ENCODE peak calls at places on chromosomes 2 and 18, in ten cellular contexts. One of them, this sample, is unnamed.

GRCh38 chr2:174788291-174788929 is 24.1 kb upstream of the CHRNA1 start:
- DNase-seq in stimulated activated CD4-positive, alpha-beta T cell treated with anti-CD3 and anti-CD28 coated beads, Interleukin-2, amount 100 ng/mL, for 24 hours: no peak
- DNase-seq in osteocyte: no peak
- DNase-seq in IMR-90: peak
- DNase-seq in colonic mucosa: no peak
- DNase-seq in naive thymus-derived CD8-positive, alpha-beta T cell: no peak
- DNase-seq in activated T-helper 1 cell treated with anti-CD3 and anti-CD28 coated beads, Interleukin-2, amount 50 U/mL, for 16 hours: no peak
- DNase-seq in activated CD8-positive, alpha-beta T cell treated with anti-CD3 and anti-CD28 coated beads for 36 hours: no peak
- DNase-seq in H54: no peak
- DNase-seq in C1 segment of cervical spinal cord: no peak
- DNase-seq in this sample: peak

GRCh38 chr2:200498316-200498715 is 11.6 kb downstream of the KCTD18 start:
- DNase-seq in stimulated activated CD4-positive, alpha-beta T cell treated with anti-CD3 and anti-CD28 coated beads, Interleukin-2, amount 100 ng/mL, for 24 hours: no peak
- DNase-seq in osteocyte: no peak
- DNase-seq in IMR-90: no peak
- DNase-seq in colonic mucosa: no peak
- DNase-seq in naive thymus-derived CD8-positive, alpha-beta T cell: no peak
- DNase-seq in activated T-helper 1 cell treated with anti-CD3 and anti-CD28 coated beads, Interleukin-2, amount 50 U/mL, for 16 hours: no peak
- DNase-seq in activated CD8-positive, alpha-beta T cell treated with anti-CD3 and anti-CD28 coated beads for 36 hours: no peak
- DNase-seq in H54: no peak
- DNase-seq in C1 segment of cervical spinal cord: no peak
- DNase-seq in this sample: peak

GRCh38 chr2:65553504-65554074 is 121.2 kb upstream of the SPRED2 start:
- DNase-seq in stimulated activated CD4-positive, alpha-beta T cell treated with anti-CD3 and anti-CD28 coated beads, Interleukin-2, amount 100 ng/mL, for 24 hours: no peak
- DNase-seq in osteocyte: no peak
- DNase-seq in IMR-90: no peak
- DNase-seq in colonic mucosa: no peak
- DNase-seq in naive thymus-derived CD8-positive, alpha-beta T cell: no peak
- DNase-seq in activated T-helper 1 cell treated with anti-CD3 and anti-CD28 coated beads, Interleukin-2, amount 50 U/mL, for 16 hours: no peak
- DNase-seq in activated CD8-positive, alpha-beta T cell treated with anti-CD3 and anti-CD28 coated beads for 36 hours: no peak
- DNase-seq in H54: no peak
- DNase-seq in C1 segment of cervical spinal cord: no peak
- DNase-seq in this sample: no peak

GRCh38 chr2:11867926-11868325 is 121.5 kb downstream of the LPIN1 start:
- DNase-seq in stimulated activated CD4-positive, alpha-beta T cell treated with anti-CD3 and anti-CD28 coated beads, Interleukin-2, amount 100 ng/mL, for 24 hours: no peak
- DNase-seq in osteocyte: peak
- DNase-seq in IMR-90: no peak
- DNase-seq in colonic mucosa: peak
- DNase-seq in naive thymus-derived CD8-positive, alpha-beta T cell: no peak
- DNase-seq in activated T-helper 1 cell treated with anti-CD3 and anti-CD28 coated beads, Interleukin-2, amount 50 U/mL, for 16 hours: no peak
- DNase-seq in activated CD8-positive, alpha-beta T cell treated with anti-CD3 and anti-CD28 coated beads for 36 hours: no peak
- DNase-seq in H54: no peak
- DNase-seq in C1 segment of cervical spinal cord: no peak
- DNase-seq in this sample: no peak

GRCh38 chr2:145764631-145765030 is 1244.7 kb upstream of the ZEB2 start:
- DNase-seq in stimulated activated CD4-positive, alpha-beta T cell treated with anti-CD3 and anti-CD28 coated beads, Interleukin-2, amount 100 ng/mL, for 24 hours: no peak
- DNase-seq in osteocyte: no peak
- DNase-seq in IMR-90: no peak
- DNase-seq in colonic mucosa: no peak
- DNase-seq in naive thymus-derived CD8-positive, alpha-beta T cell: no peak
- DNase-seq in activated T-helper 1 cell treated with anti-CD3 and anti-CD28 coated beads, Interleukin-2, amount 50 U/mL, for 16 hours: no peak
- DNase-seq in activated CD8-positive, alpha-beta T cell treated with anti-CD3 and anti-CD28 coated beads for 36 hours: no peak
- DNase-seq in H54: no peak
- DNase-seq in C1 segment of cervical spinal cord: no peak
- DNase-seq in this sample: peak

GRCh38 chr2:20027260-20027677 is 14.8 kb upstream of the MATN3 start:
- DNase-seq in stimulated activated CD4-positive, alpha-beta T cell treated with anti-CD3 and anti-CD28 coated beads, Interleukin-2, amount 100 ng/mL, for 24 hours: no peak
- DNase-seq in osteocyte: no peak
- DNase-seq in IMR-90: no peak
- DNase-seq in colonic mucosa: peak
- DNase-seq in naive thymus-derived CD8-positive, alpha-beta T cell: no peak
- DNase-seq in activated T-helper 1 cell treated with anti-CD3 and anti-CD28 coated beads, Interleukin-2, amount 50 U/mL, for 16 hours: no peak
- DNase-seq in activated CD8-positive, alpha-beta T cell treated with anti-CD3 and anti-CD28 coated beads for 36 hours: no peak
- DNase-seq in H54: no peak
- DNase-seq in C1 segment of cervical spinal cord: no peak
- DNase-seq in this sample: peak

GRCh38 chr2:114543106-114543806 is 100.8 kb downstream of the DPP10 start:
- DNase-seq in stimulated activated CD4-positive, alpha-beta T cell treated with anti-CD3 and anti-CD28 coated beads, Interleukin-2, amount 100 ng/mL, for 24 hours: no peak
- DNase-seq in osteocyte: no peak
- DNase-seq in IMR-90: no peak
- DNase-seq in colonic mucosa: peak
- DNase-seq in naive thymus-derived CD8-positive, alpha-beta T cell: no peak
- DNase-seq in activated T-helper 1 cell treated with anti-CD3 and anti-CD28 coated beads, Interleukin-2, amount 50 U/mL, for 16 hours: no peak
- DNase-seq in activated CD8-positive, alpha-beta T cell treated with anti-CD3 and anti-CD28 coated beads for 36 hours: no peak
- DNase-seq in H54: no peak
- DNase-seq in C1 segment of cervical spinal cord: no peak
- DNase-seq in this sample: peak

GRCh38 chr2:24920813-24921441 is 890 bp upstream of the ADCY3 start:
- DNase-seq in stimulated activated CD4-positive, alpha-beta T cell treated with anti-CD3 and anti-CD28 coated beads, Interleukin-2, amount 100 ng/mL, for 24 hours: peak
- DNase-seq in osteocyte: no peak
- DNase-seq in IMR-90: no peak
- DNase-seq in colonic mucosa: no peak
- DNase-seq in naive thymus-derived CD8-positive, alpha-beta T cell: peak
- DNase-seq in activated T-helper 1 cell treated with anti-CD3 and anti-CD28 coated beads, Interleukin-2, amount 50 U/mL, for 16 hours: no peak
- DNase-seq in activated CD8-positive, alpha-beta T cell treated with anti-CD3 and anti-CD28 coated beads for 36 hours: peak
- DNase-seq in H54: peak
- DNase-seq in C1 segment of cervical spinal cord: no peak
- DNase-seq in this sample: no peak

GRCh38 chr2:195495356-195495755 is 161.7 kb upstream of the SLC39A10 start:
- DNase-seq in stimulated activated CD4-positive, alpha-beta T cell treated with anti-CD3 and anti-CD28 coated beads, Interleukin-2, amount 100 ng/mL, for 24 hours: no peak
- DNase-seq in osteocyte: no peak
- DNase-seq in IMR-90: no peak
- DNase-seq in colonic mucosa: no peak
- DNase-seq in naive thymus-derived CD8-positive, alpha-beta T cell: no peak
- DNase-seq in activated T-helper 1 cell treated with anti-CD3 and anti-CD28 coated beads, Interleukin-2, amount 50 U/mL, for 16 hours: no peak
- DNase-seq in activated CD8-positive, alpha-beta T cell treated with anti-CD3 and anti-CD28 coated beads for 36 hours: no peak
- DNase-seq in H54: no peak
- DNase-seq in C1 segment of cervical spinal cord: no peak
- DNase-seq in this sample: no peak

GRCh38 chr2:224982910-224983688 is 59.2 kb downstream of the DOCK10 start:
- DNase-seq in stimulated activated CD4-positive, alpha-beta T cell treated with anti-CD3 and anti-CD28 coated beads, Interleukin-2, amount 100 ng/mL, for 24 hours: peak
- DNase-seq in osteocyte: no peak
- DNase-seq in IMR-90: peak
- DNase-seq in colonic mucosa: no peak
- DNase-seq in naive thymus-derived CD8-positive, alpha-beta T cell: peak
- DNase-seq in activated T-helper 1 cell treated with anti-CD3 and anti-CD28 coated beads, Interleukin-2, amount 50 U/mL, for 16 hours: no peak
- DNase-seq in activated CD8-positive, alpha-beta T cell treated with anti-CD3 and anti-CD28 coated beads for 36 hours: peak
- DNase-seq in H54: no peak
- DNase-seq in C1 segment of cervical spinal cord: no peak
- DNase-seq in this sample: peak

GRCh38 chr2:71157124-71157802 is 26.8 kb downstream of the MPHOSPH10 start:
- DNase-seq in stimulated activated CD4-positive, alpha-beta T cell treated with anti-CD3 and anti-CD28 coated beads, Interleukin-2, amount 100 ng/mL, for 24 hours: peak
- DNase-seq in osteocyte: no peak
- DNase-seq in IMR-90: peak
- DNase-seq in colonic mucosa: peak
- DNase-seq in naive thymus-derived CD8-positive, alpha-beta T cell: peak
- DNase-seq in activated T-helper 1 cell treated with anti-CD3 and anti-CD28 coated beads, Interleukin-2, amount 50 U/mL, for 16 hours: peak
- DNase-seq in activated CD8-positive, alpha-beta T cell treated with anti-CD3 and anti-CD28 coated beads for 36 hours: peak
- DNase-seq in H54: peak
- DNase-seq in C1 segment of cervical spinal cord: peak
- DNase-seq in this sample: peak

GRCh38 chr2:96534131-96534530 is 2.4 kb upstream of the ARID5A start:
- DNase-seq in stimulated activated CD4-positive, alpha-beta T cell treated with anti-CD3 and anti-CD28 coated beads, Interleukin-2, amount 100 ng/mL, for 24 hours: no peak
- DNase-seq in osteocyte: no peak
- DNase-seq in IMR-90: no peak
- DNase-seq in colonic mucosa: no peak
- DNase-seq in naive thymus-derived CD8-positive, alpha-beta T cell: no peak
- DNase-seq in activated T-helper 1 cell treated with anti-CD3 and anti-CD28 coated beads, Interleukin-2, amount 50 U/mL, for 16 hours: no peak
- DNase-seq in activated CD8-positive, alpha-beta T cell treated with anti-CD3 and anti-CD28 coated beads for 36 hours: no peak
- DNase-seq in H54: no peak
- DNase-seq in C1 segment of cervical spinal cord: no peak
- DNase-seq in this sample: no peak

GRCh38 chr18:68797901-68798300 is at the start of gene CCDC102B:
- DNase-seq in stimulated activated CD4-positive, alpha-beta T cell treated with anti-CD3 and anti-CD28 coated beads, Interleukin-2, amount 100 ng/mL, for 24 hours: no peak
- DNase-seq in osteocyte: no peak
- DNase-seq in IMR-90: peak
- DNase-seq in colonic mucosa: no peak
- DNase-seq in naive thymus-derived CD8-positive, alpha-beta T cell: no peak
- DNase-seq in activated T-helper 1 cell treated with anti-CD3 and anti-CD28 coated beads, Interleukin-2, amount 50 U/mL, for 16 hours: no peak
- DNase-seq in activated CD8-positive, alpha-beta T cell treated with anti-CD3 and anti-CD28 coated beads for 36 hours: no peak
- DNase-seq in H54: no peak
- DNase-seq in C1 segment of cervical spinal cord: no peak
- DNase-seq in this sample: peak

GRCh38 chr2:69017080-69017479 is 4.1 kb downstream of the ANTXR1 start:
- DNase-seq in stimulated activated CD4-positive, alpha-beta T cell treated with anti-CD3 and anti-CD28 coated beads, Interleukin-2, amount 100 ng/mL, for 24 hours: no peak
- DNase-seq in osteocyte: no peak
- DNase-seq in IMR-90: peak
- DNase-seq in colonic mucosa: no peak
- DNase-seq in naive thymus-derived CD8-positive, alpha-beta T cell: no peak
- DNase-seq in activated T-helper 1 cell treated with anti-CD3 and anti-CD28 coated beads, Interleukin-2, amount 50 U/mL, for 16 hours: no peak
- DNase-seq in activated CD8-positive, alpha-beta T cell treated with anti-CD3 and anti-CD28 coated beads for 36 hours: no peak
- DNase-seq in H54: no peak
- DNase-seq in C1 segment of cervical spinal cord: no peak
- DNase-seq in this sample: peak

GRCh38 chr2:143476421-143477084 is 347.3 kb downstream of the ARHGAP15 start:
- DNase-seq in stimulated activated CD4-positive, alpha-beta T cell treated with anti-CD3 and anti-CD28 coated beads, Interleukin-2, amount 100 ng/mL, for 24 hours: no peak
- DNase-seq in osteocyte: no peak
- DNase-seq in IMR-90: peak
- DNase-seq in colonic mucosa: no peak
- DNase-seq in naive thymus-derived CD8-positive, alpha-beta T cell: no peak
- DNase-seq in activated T-helper 1 cell treated with anti-CD3 and anti-CD28 coated beads, Interleukin-2, amount 50 U/mL, for 16 hours: no peak
- DNase-seq in activated CD8-positive, alpha-beta T cell treated with anti-CD3 and anti-CD28 coated beads for 36 hours: no peak
- DNase-seq in H54: no peak
- DNase-seq in C1 segment of cervical spinal cord: no peak
- DNase-seq in this sample: no peak

GRCh38 chr18:73724908-73725307 is 422.7 kb downstream of the FBXO15 start:
- DNase-seq in stimulated activated CD4-positive, alpha-beta T cell treated with anti-CD3 and anti-CD28 coated beads, Interleukin-2, amount 100 ng/mL, for 24 hours: no peak
- DNase-seq in osteocyte: no peak
- DNase-seq in IMR-90: peak
- DNase-seq in colonic mucosa: no peak
- DNase-seq in naive thymus-derived CD8-positive, alpha-beta T cell: no peak
- DNase-seq in activated T-helper 1 cell treated with anti-CD3 and anti-CD28 coated beads, Interleukin-2, amount 50 U/mL, for 16 hours: no peak
- DNase-seq in activated CD8-positive, alpha-beta T cell treated with anti-CD3 and anti-CD28 coated beads for 36 hours: no peak
- DNase-seq in H54: no peak
- DNase-seq in C1 segment of cervical spinal cord: no peak
- DNase-seq in this sample: peak

GRCh38 chr2:169222665-169223064 is 139.7 kb downstream of the LRP2 start:
- DNase-seq in stimulated activated CD4-positive, alpha-beta T cell treated with anti-CD3 and anti-CD28 coated beads, Interleukin-2, amount 100 ng/mL, for 24 hours: no peak
- DNase-seq in osteocyte: no peak
- DNase-seq in IMR-90: no peak
- DNase-seq in colonic mucosa: no peak
- DNase-seq in naive thymus-derived CD8-positive, alpha-beta T cell: no peak
- DNase-seq in activated T-helper 1 cell treated with anti-CD3 and anti-CD28 coated beads, Interleukin-2, amount 50 U/mL, for 16 hours: no peak
- DNase-seq in activated CD8-positive, alpha-beta T cell treated with anti-CD3 and anti-CD28 coated beads for 36 hours: no peak
- DNase-seq in H54: no peak
- DNase-seq in C1 segment of cervical spinal cord: no peak
- DNase-seq in this sample: no peak

GRCh38 chr18:35005963-35006577 is 35.1 kb upstream of the MAPRE2 start:
- DNase-seq in stimulated activated CD4-positive, alpha-beta T cell treated with anti-CD3 and anti-CD28 coated beads, Interleukin-2, amount 100 ng/mL, for 24 hours: no peak
- DNase-seq in osteocyte: no peak
- DNase-seq in IMR-90: peak
- DNase-seq in colonic mucosa: no peak
- DNase-seq in naive thymus-derived CD8-positive, alpha-beta T cell: peak
- DNase-seq in activated T-helper 1 cell treated with anti-CD3 and anti-CD28 coated beads, Interleukin-2, amount 50 U/mL, for 16 hours: no peak
- DNase-seq in activated CD8-positive, alpha-beta T cell treated with anti-CD3 and anti-CD28 coated beads for 36 hours: no peak
- DNase-seq in H54: no peak
- DNase-seq in C1 segment of cervical spinal cord: no peak
- DNase-seq in this sample: peak

GRCh38 chr2:10260130-10260529 is 42.6 kb upstream of the HPCAL1 start:
- DNase-seq in stimulated activated CD4-positive, alpha-beta T cell treated with anti-CD3 and anti-CD28 coated beads, Interleukin-2, amount 100 ng/mL, for 24 hours: no peak
- DNase-seq in osteocyte: no peak
- DNase-seq in IMR-90: no peak
- DNase-seq in colonic mucosa: peak
- DNase-seq in naive thymus-derived CD8-positive, alpha-beta T cell: no peak
- DNase-seq in activated T-helper 1 cell treated with anti-CD3 and anti-CD28 coated beads, Interleukin-2, amount 50 U/mL, for 16 hours: no peak
- DNase-seq in activated CD8-positive, alpha-beta T cell treated with anti-CD3 and anti-CD28 coated beads for 36 hours: no peak
- DNase-seq in H54: peak
- DNase-seq in C1 segment of cervical spinal cord: no peak
- DNase-seq in this sample: peak